ENCODE peak calls at places on chromosomes 13 and 19, in seven cellular contexts. J, R, F, T, K, X and Z are unnamed samples.
A peak's percentile ranks its signal among the peaks of the same experiment; 100 is the strongest.

GRCh38 chr13:40792284-40793051 is 3.1 kb downstream of the SLC25A15 start:
- ATAC-seq in X (no peak), R (no peak), K (no peak), J (no peak), F (no peak), T (no peak), Z (no peak)

GRCh38 chr19:16202320-16203255 is 4.9 kb downstream of the AP1M1 start:
- ATAC-seq in X (no peak), K (no peak), R (no peak), F (no peak), T (no peak), J (no peak), Z (peak; percentile 30)

GRCh38 chr13:50261502-50261901 is 246.3 kb downstream of the KCNRG start:
- ATAC-seq in X (no peak), F (no peak), J (no peak), R (no peak), K (peak; percentile 40), T (no peak), Z (peak; percentile 54)

GRCh38 chr19:58386166-58386575 is 898 bp upstream of the RPS5 start:
- ATAC-seq in T (peak; percentile 1), J (peak; percentile 14), R (peak; percentile 3), K (no peak), F (no peak), X (peak; percentile 34), Z (peak; percentile 2)

GRCh38 chr19:44401108-44401786 is at the start of gene ZNF285:
- ATAC-seq in X (peak; percentile 100), K (peak; percentile 96), R (peak; percentile 98), T (peak; percentile 100), J (peak; percentile 99), F (peak; percentile 85), Z (peak; percentile 98)

GRCh38 chr19:15212682-15213081 is 11.9 kb upstream of the NOTCH3 start:
- ATAC-seq in T (no peak), J (no peak), X (no peak), F (no peak), R (no peak), K (no peak), Z (no peak)

GRCh38 chr19:43634877-43635560 is 4.6 kb downstream of the CADM4 start:
- ATAC-seq in T (peak; percentile 49), K (no peak), X (no peak), F (no peak), J (no peak), R (no peak), Z (no peak)

GRCh38 chr13:36619535-36619934 is 54.3 kb upstream of the SERTM1 start:
- ATAC-seq in R (no peak), F (no peak), X (no peak), J (no peak), T (no peak), K (no peak), Z (no peak)

GRCh38 chr13:109779074-109779473 is 7.3 kb downstream of the IRS2 start:
- ATAC-seq in J (no peak), R (no peak), F (peak; percentile 85), T (no peak), X (peak; percentile 3), K (peak; percentile 75), Z (peak; percentile 35)

GRCh38 chr13:52061587-52061986 is 37.1 kb downstream of the UTP14C start:
- ATAC-seq in K (no peak), X (no peak), T (no peak), J (no peak), R (no peak), F (no peak), Z (no peak)

GRCh38 chr19:3154957-3155736 is 19.3 kb downstream of the GNA15 start:
- ATAC-seq in J (peak; percentile 74), T (peak; percentile 63), R (peak; percentile 77), F (peak; percentile 83), K (peak; percentile 96), X (peak; percentile 93), Z (peak; percentile 95)

GRCh38 chr19:35220315-35220921 is 8.1 kb downstream of the FAM187B start:
- ATAC-seq in T (no peak), K (no peak), R (no peak), J (no peak), F (peak; percentile 33), X (no peak), Z (no peak)

GRCh38 chr19:41913476-41914190 is 14.6 kb downstream of the ERFL start:
- ATAC-seq in K (no peak), R (no peak), X (peak; percentile 23), F (no peak), J (no peak), T (no peak), Z (no peak)

GRCh38 chr19:30799854-30800755 is 427.9 kb downstream of the ZNF536 start:
- ATAC-seq in X (peak; percentile 94), T (peak; percentile 64), F (no peak), K (no peak), R (peak; percentile 70), J (peak; percentile 79), Z (no peak)

GRCh38 chr13:113117335-113117872 is 5.2 kb upstream of the F10 start:
- ATAC-seq in J (no peak), R (no peak), T (no peak), X (no peak), F (no peak), K (no peak), Z (no peak)

GRCh38 chr13:49584771-49585182 is 581 bp downstream of the RCBTB1 start:
- ATAC-seq in J (peak; percentile 8), F (peak; percentile 26), R (no peak), T (no peak), X (peak; percentile 33), K (peak; percentile 1), Z (peak; percentile 7)

GRCh38 chr13:45242070-45242469 is 41.2 kb upstream of the KCTD4 start:
- ATAC-seq in K (no peak), J (peak; percentile 91), T (peak; percentile 81), R (no peak), X (peak; percentile 69), F (no peak), Z (no peak)

GRCh38 chr13:66751691-66752090 is 478.4 kb downstream of the PCDH9 start:
- ATAC-seq in K (no peak), F (no peak), R (no peak), X (no peak), J (no peak), T (no peak), Z (no peak)

GRCh38 chr19:41619018-41619571 is 7.8 kb downstream of the CEACAM4 start:
- ATAC-seq in R (no peak), J (no peak), T (no peak), K (no peak), F (no peak), X (no peak), Z (no peak)

GRCh38 chr13:51148952-51149573 is 38.0 kb upstream of the C13orf42 start:
- ATAC-seq in K (no peak), F (no peak), X (peak; percentile 81), T (peak; percentile 84), J (peak; percentile 82), R (peak; percentile 73), Z (no peak)

GRCh38 chr13:80584785-80585184 is 243.9 kb upstream of the SPRY2 start:
- ATAC-seq in R (no peak), J (no peak), X (no peak), F (no peak), T (no peak), K (no peak), Z (no peak)

GRCh38 chr19:49560358-49560900 is 19.9 kb downstream of the NOSIP start:
- ATAC-seq in F (no peak), T (peak; percentile 83), K (peak; percentile 4), R (peak; percentile 45), X (no peak), J (peak; percentile 38), Z (peak; percentile 23)

GRCh38 chr19:1141944-1142343 is 32.1 kb downstream of the SBNO2 start:
- ATAC-seq in J (no peak), X (no peak), F (peak; percentile 23), T (peak; percentile 54), R (peak; percentile 69), K (peak; percentile 34), Z (peak; percentile 11)

GRCh38 chr19:13118424-13119193 is 545 bp downstream of the NACC1 start:
- ATAC-seq in X (peak; percentile 24), J (no peak), R (no peak), K (peak; percentile 2), T (no peak), F (peak; percentile 6), Z (peak; percentile 4)

GRCh38 chr13:30934381-30934780 is 1.9 kb downstream of the TEX26 start:
- ATAC-seq in X (peak; percentile 62), R (no peak), K (no peak), T (no peak), J (no peak), F (no peak), Z (no peak)

GRCh38 chr19:11225172-11225571 is 14.2 kb upstream of the ANGPTL8 start:
- ATAC-seq in K (no peak), R (no peak), T (peak; percentile 56), X (no peak), J (no peak), F (no peak), Z (no peak)

GRCh38 chr13:46571189-46571901 is 18.4 kb downstream of the LRCH1 start:
- ATAC-seq in X (no peak), R (peak; percentile 69), T (no peak), K (peak; percentile 59), F (no peak), J (no peak), Z (peak; percentile 90)

GRCh38 chr13:112674412-112675383 is 15.1 kb upstream of the ATP11A start:
- ATAC-seq in F (no peak), T (no peak), J (no peak), R (no peak), K (no peak), X (no peak), Z (peak; percentile 60)

GRCh38 chr13:38226496-38226895 is 123.2 kb upstream of the UFM1 start:
- ATAC-seq in J (no peak), T (no peak), K (no peak), R (no peak), F (no peak), X (no peak), Z (no peak)

GRCh38 chr13:46633416-46633815 is 80.4 kb downstream of the LRCH1 start:
- ATAC-seq in T (peak; percentile 41), F (no peak), K (no peak), R (peak; percentile 45), J (peak; percentile 62), X (peak; percentile 79), Z (no peak)

GRCh38 chr13:60584976-60585375 is 188.0 kb downstream of the TDRD3 start:
- ATAC-seq in R (peak; percentile 73), F (no peak), X (no peak), T (peak; percentile 88), K (no peak), J (no peak), Z (no peak)

GRCh38 chr13:99892189-99892588 is 79.4 kb downstream of the ZIC5 start:
- ATAC-seq in J (no peak), T (no peak), K (no peak), X (no peak), F (no peak), R (no peak), Z (no peak)

GRCh38 chr19:1851581-1852293 is 3.5 kb upstream of the REXO1 start:
- ATAC-seq in K (no peak), J (no peak), T (no peak), F (no peak), X (no peak), R (no peak), Z (no peak)

GRCh38 chr13:31162151-31163008 is 676 bp upstream of the HSPH1 start:
- ATAC-seq in J (peak; percentile 89), K (peak; percentile 94), X (peak; percentile 96), F (peak; percentile 89), T (peak; percentile 98), R (peak; percentile 99), Z (peak; percentile 90)

GRCh38 chr19:3539743-3540118 is 757 bp downstream of the TEKTIP1 start:
- ATAC-seq in F (no peak), J (no peak), X (no peak), T (no peak), K (no peak), R (no peak), Z (no peak)